ENCODE peak calls at places on chromosomes 7 and 10, in eight cellular contexts. P is EL; D is activated CD8-positive, alpha-beta memory T cell treated with anti-CD3 and anti-CD28 coated beads, Interleukin-2, amount 10 ng/mL, durations not matched to agents 7 days and 5 days; G is nephron progenitor cell; A is adipocyte; H is endodermal cell; B is adrenal gland; V is dermis microvascular lymphatic vessel endothelial cell. J is an unnamed sample.

GRCh38 chr7:117112640-117113039 is 159.3 kb downstream of the ST7 start:
- DNase-seq in P (no peak), D (no peak), G (no peak), A (no peak), H (no peak), B (no peak), V (no peak), J (peak)

GRCh38 chr7:132622081-132622480 is 45.8 kb upstream of the PLXNA4 start:
- DNase-seq in P (no peak), D (no peak), G (no peak), A (no peak), H (no peak), B (no peak), V (no peak), J (no peak)

GRCh38 chr7:23022258-23022745 is 8.4 kb upstream of the HYCC1 start:
- DNase-seq in P (peak), D (no peak), G (no peak), A (peak), H (no peak), B (peak), V (no peak), J (no peak)

GRCh38 chr7:74206589-74207120 is 3.2 kb upstream of the LAT2 start:
- DNase-seq in P (peak), D (peak), G (peak), A (peak), H (peak), B (peak), V (no peak), J (peak)

GRCh38 chr10:100965820-100966219 is 3.5 kb upstream of the SEMA4G start:
- DNase-seq in P (no peak), D (no peak), G (no peak), A (no peak), H (no peak), B (peak), V (no peak), J (no peak)

GRCh38 chr7:83065714-83066113 is 97.0 kb downstream of the PCLO start:
- DNase-seq in P (no peak), D (no peak), G (no peak), A (no peak), H (no peak), B (no peak), V (peak), J (no peak)

GRCh38 chr7:132488634-132489302 is 87.5 kb downstream of the PLXNA4 start:
- DNase-seq in P (peak), D (no peak), G (no peak), A (no peak), H (no peak), B (no peak), V (no peak), J (no peak)

GRCh38 chr7:9023895-9024294 is 590.5 kb downstream of the NXPH1 start:
- DNase-seq in P (no peak), D (no peak), G (no peak), A (no peak), H (no peak), B (no peak), V (no peak), J (no peak)

GRCh38 chr7:42692609-42693008 is 219.3 kb downstream of the C7orf25 start:
- DNase-seq in P (no peak), D (no peak), G (no peak), A (peak), H (no peak), B (no peak), V (no peak), J (no peak)

GRCh38 chr7:131952365-131952764 is 395.9 kb upstream of the PODXL start:
- DNase-seq in P (no peak), D (no peak), G (no peak), A (no peak), H (peak), B (no peak), V (no peak), J (no peak)